ENCODE peak calls at places on chromosomes 5 and 9, in six cellular contexts. One of them, this sample, is unnamed.

GRCh38 chr5:84228266-84228665 is 156.4 kb downstream of the EDIL3 start:
- DNase-seq in transverse colon: no peak
- DNase-seq in HepG2: no peak
- DNase-seq in ovary: no peak
- DNase-seq in endothelial cell of umbilical vein: no peak
- DNase-seq in lower leg skin: no peak
- DNase-seq in this sample: no peak

GRCh38 chr5:56048124-56048523 is 53.4 kb upstream of the IL6ST start:
- DNase-seq in lower leg skin: no peak
- DNase-seq in HepG2: no peak
- DNase-seq in transverse colon: peak; percentile 23
- DNase-seq in endothelial cell of umbilical vein: no peak
- DNase-seq in ovary: no peak
- DNase-seq in this sample: no peak

GRCh38 chr5:91118802-91119201 is 264.3 kb downstream of the ARRDC3 start:
- DNase-seq in lower leg skin: no peak
- DNase-seq in ovary: no peak
- DNase-seq in HepG2: no peak
- DNase-seq in endothelial cell of umbilical vein: no peak
- DNase-seq in transverse colon: no peak
- DNase-seq in this sample: no peak

GRCh38 chr5:151338734-151339133 is 8.6 kb downstream of the SLC36A2 start:
- DNase-seq in ovary: no peak
- DNase-seq in HepG2: no peak
- DNase-seq in lower leg skin: no peak
- DNase-seq in endothelial cell of umbilical vein: no peak
- DNase-seq in transverse colon: no peak
- DNase-seq in this sample: no peak

GRCh38 chr9:93493949-93494348 is 40.6 kb upstream of the FAM120AOS start:
- DNase-seq in endothelial cell of umbilical vein: no peak
- DNase-seq in HepG2: no peak
- DNase-seq in lower leg skin: no peak
- DNase-seq in ovary: no peak
- DNase-seq in transverse colon: no peak
- DNase-seq in this sample: no peak

GRCh38 chr9:127554966-127555829 is 56.9 kb upstream of the STXBP1 start:
- DNase-seq in lower leg skin: no peak
- DNase-seq in transverse colon: no peak
- DNase-seq in ovary: no peak
- DNase-seq in endothelial cell of umbilical vein: peak; percentile 65
- DNase-seq in HepG2: no peak
- DNase-seq in this sample: no peak

GRCh38 chr9:138077898-138078540 is 200.4 kb downstream of the CACNA1B start:
- DNase-seq in HepG2: no peak
- DNase-seq in ovary: no peak
- DNase-seq in endothelial cell of umbilical vein: no peak
- DNase-seq in transverse colon: no peak
- DNase-seq in lower leg skin: no peak
- DNase-seq in this sample: no peak

GRCh38 chr5:65818592-65818991 is 96.6 kb downstream of the NLN start:
- DNase-seq in lower leg skin: no peak
- DNase-seq in transverse colon: peak; percentile 80
- DNase-seq in endothelial cell of umbilical vein: no peak
- DNase-seq in HepG2: peak; percentile 32
- DNase-seq in ovary: no peak
- DNase-seq in this sample: no peak

GRCh38 chr5:72770266-72770665 is 46.2 kb upstream of the TNPO1 start:
- DNase-seq in HepG2: no peak
- DNase-seq in lower leg skin: no peak
- DNase-seq in endothelial cell of umbilical vein: no peak
- DNase-seq in transverse colon: no peak
- DNase-seq in ovary: no peak
- DNase-seq in this sample: no peak

GRCh38 chr9:88661759-88662158 is 126.8 kb downstream of the NXNL2 start:
- DNase-seq in endothelial cell of umbilical vein: peak; percentile 27
- DNase-seq in HepG2: peak; percentile 16
- DNase-seq in lower leg skin: no peak
- DNase-seq in ovary: no peak
- DNase-seq in transverse colon: no peak
- DNase-seq in this sample: no peak

GRCh38 chr9:122376791-122377190 is 6.0 kb downstream of the PTGS1 start:
- DNase-seq in transverse colon: no peak
- DNase-seq in ovary: no peak
- DNase-seq in endothelial cell of umbilical vein: no peak
- DNase-seq in lower leg skin: no peak
- DNase-seq in HepG2: no peak
- DNase-seq in this sample: no peak

GRCh38 chr9:78236511-78236950 is 656 bp downstream of the CEP78 start:
- DNase-seq in HepG2: peak; percentile 17
- DNase-seq in endothelial cell of umbilical vein: no peak
- DNase-seq in ovary: no peak
- DNase-seq in transverse colon: no peak
- DNase-seq in lower leg skin: no peak
- DNase-seq in this sample: no peak

GRCh38 chr5:42719034-42719433 is 37.6 kb upstream of the CCDC152 start:
- DNase-seq in ovary: no peak
- DNase-seq in HepG2: no peak
- DNase-seq in lower leg skin: no peak
- DNase-seq in transverse colon: no peak
- DNase-seq in endothelial cell of umbilical vein: no peak
- DNase-seq in this sample: no peak

GRCh38 chr5:138974227-138975063 is 99.3 kb upstream of the LRRTM2 start:
- DNase-seq in transverse colon: no peak
- DNase-seq in ovary: peak; percentile 83
- DNase-seq in endothelial cell of umbilical vein: peak; percentile 97
- DNase-seq in HepG2: no peak
- DNase-seq in lower leg skin: peak; percentile 41
- DNase-seq in this sample: no peak

GRCh38 chr9:34185778-34186551 is 7.1 kb downstream of the UBAP1 start:
- DNase-seq in ovary: peak; percentile 43
- DNase-seq in endothelial cell of umbilical vein: peak; percentile 92
- DNase-seq in HepG2: no peak
- DNase-seq in transverse colon: no peak
- DNase-seq in lower leg skin: peak; percentile 69
- DNase-seq in this sample: no peak

GRCh38 chr5:96220610-96221390 is 212.2 kb downstream of the PCSK1 start:
- DNase-seq in transverse colon: no peak
- DNase-seq in ovary: no peak
- DNase-seq in endothelial cell of umbilical vein: no peak
- DNase-seq in lower leg skin: no peak
- DNase-seq in HepG2: no peak
- DNase-seq in this sample: no peak

GRCh38 chr9:81132318-81132717 is 557.0 kb downstream of the TLE1 start:
- DNase-seq in HepG2: no peak
- DNase-seq in transverse colon: no peak
- DNase-seq in endothelial cell of umbilical vein: no peak
- DNase-seq in ovary: no peak
- DNase-seq in lower leg skin: no peak
- DNase-seq in this sample: no peak

GRCh38 chr5:173615884-173616576 is 420 bp downstream of the BOD1 start:
- DNase-seq in endothelial cell of umbilical vein: peak; percentile 81
- DNase-seq in transverse colon: peak; percentile 70
- DNase-seq in HepG2: peak; percentile 76
- DNase-seq in ovary: peak; percentile 46
- DNase-seq in lower leg skin: peak; percentile 71
- DNase-seq in this sample: no peak

GRCh38 chr5:159503236-159503635 is 172.9 kb upstream of the IL12B start:
- DNase-seq in lower leg skin: no peak
- DNase-seq in ovary: no peak
- DNase-seq in transverse colon: no peak
- DNase-seq in endothelial cell of umbilical vein: no peak
- DNase-seq in HepG2: no peak
- DNase-seq in this sample: no peak

GRCh38 chr5:52786937-52787599 is 648 bp upstream of the ITGA1 start:
- DNase-seq in transverse colon: peak; percentile 64
- DNase-seq in endothelial cell of umbilical vein: peak; percentile 24
- DNase-seq in lower leg skin: no peak
- DNase-seq in HepG2: peak; percentile 53
- DNase-seq in ovary: no peak
- DNase-seq in this sample: no peak

GRCh38 chr5:159504857-159505304 is 174.6 kb upstream of the IL12B start:
- DNase-seq in endothelial cell of umbilical vein: no peak
- DNase-seq in transverse colon: no peak
- DNase-seq in lower leg skin: no peak
- DNase-seq in ovary: peak; percentile 62
- DNase-seq in HepG2: no peak
- DNase-seq in this sample: no peak

GRCh38 chr9:126057869-126058467 is 268.7 kb upstream of the MVB12B start:
- DNase-seq in HepG2: no peak
- DNase-seq in endothelial cell of umbilical vein: no peak
- DNase-seq in transverse colon: no peak
- DNase-seq in lower leg skin: no peak
- DNase-seq in ovary: no peak
- DNase-seq in this sample: no peak

GRCh38 chr9:117296453-117296852 is 118.4 kb downstream of the ASTN2 start:
- DNase-seq in endothelial cell of umbilical vein: no peak
- DNase-seq in HepG2: no peak
- DNase-seq in lower leg skin: no peak
- DNase-seq in transverse colon: no peak
- DNase-seq in ovary: no peak
- DNase-seq in this sample: no peak

GRCh38 chr9:110126986-110127864 is 80.7 kb downstream of the C9orf152 start:
- DNase-seq in HepG2: peak; percentile 86
- DNase-seq in lower leg skin: no peak
- DNase-seq in endothelial cell of umbilical vein: peak; percentile 80
- DNase-seq in transverse colon: peak; percentile 42
- DNase-seq in ovary: peak; percentile 82
- DNase-seq in this sample: no peak

GRCh38 chr5:89236900-89237299 is 353.9 kb upstream of the MEF2C start:
- DNase-seq in HepG2: no peak
- DNase-seq in ovary: no peak
- DNase-seq in lower leg skin: no peak
- DNase-seq in transverse colon: no peak
- DNase-seq in endothelial cell of umbilical vein: no peak
- DNase-seq in this sample: no peak

GRCh38 chr5:180526265-180526664 is 32.1 kb downstream of the CNOT6 start:
- DNase-seq in transverse colon: no peak
- DNase-seq in endothelial cell of umbilical vein: no peak
- DNase-seq in ovary: no peak
- DNase-seq in HepG2: no peak
- DNase-seq in lower leg skin: no peak
- DNase-seq in this sample: no peak

GRCh38 chr5:178306430-178307225 is 74.0 kb upstream of the PHYKPL start:
- DNase-seq in ovary: no peak
- DNase-seq in HepG2: no peak
- DNase-seq in lower leg skin: no peak
- DNase-seq in endothelial cell of umbilical vein: no peak
- DNase-seq in transverse colon: no peak
- DNase-seq in this sample: no peak

DNA sequence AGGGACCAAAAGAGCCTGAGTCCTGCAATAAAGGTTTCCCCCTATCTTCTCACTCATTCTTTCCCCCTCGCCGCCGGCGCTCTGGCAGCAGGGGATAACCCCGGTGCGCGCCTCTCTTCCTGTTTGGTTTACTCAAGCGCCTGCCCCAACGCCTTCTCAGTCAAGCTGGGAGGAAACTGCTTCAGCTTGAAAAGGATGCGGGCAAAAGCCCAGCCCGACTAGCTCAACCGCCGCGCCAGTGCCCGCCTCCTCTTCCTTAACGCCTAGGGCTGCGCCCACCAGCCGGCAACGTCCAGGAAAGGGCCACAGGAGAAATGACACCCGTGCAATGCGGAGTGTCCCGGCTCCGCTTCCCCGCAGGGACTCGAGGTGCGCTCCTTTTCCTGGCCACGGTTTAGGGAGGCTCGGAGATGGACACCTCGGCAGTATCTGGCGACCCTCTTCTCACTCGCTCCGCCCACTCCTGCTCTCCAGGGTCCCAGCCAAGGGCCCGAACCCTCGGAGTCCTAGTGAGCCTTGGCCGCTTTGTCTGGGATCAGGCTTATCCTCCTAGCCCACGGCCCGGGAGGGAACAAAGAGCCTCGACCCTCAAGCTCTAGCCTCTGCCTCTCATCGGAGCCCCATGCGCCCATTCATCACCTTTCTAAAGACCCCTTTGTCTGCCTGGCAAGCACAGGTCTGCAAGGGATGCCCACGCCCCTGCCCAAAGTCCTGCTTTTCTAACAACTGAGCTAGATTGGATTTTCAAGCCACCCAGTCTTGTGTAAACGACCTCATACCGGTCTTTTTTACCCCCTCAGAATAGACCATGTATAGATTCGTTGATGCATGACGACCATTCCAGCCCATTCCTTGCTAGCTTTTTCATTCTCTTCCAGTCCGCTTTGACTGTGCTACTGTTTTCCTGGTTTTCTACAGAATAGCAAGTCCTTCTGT is 2.0 kb downstream of the ST8SIA4 start:
- DNase-seq in endothelial cell of umbilical vein: peak; percentile 91
- DNase-seq in lower leg skin: peak; percentile 69
- DNase-seq in HepG2: no peak
- DNase-seq in transverse colon: peak; percentile 81
- DNase-seq in ovary: no peak
- DNase-seq in this sample: peak; percentile 89
- TF ChIP-seq POLR2A in endothelial cell of umbilical vein: no peak
- TF ChIP-seq POLR2A in lower leg skin: no peak
- TF ChIP-seq POLR2A in HepG2: no peak
- TF ChIP-seq POLR2A in transverse colon: peak; percentile 50
- TF ChIP-seq POLR2A in ovary: no peak
- TF ChIP-seq POLR2A in this sample: no peak

GRCh38 chr5:158174918-158175663 is 316.1 kb upstream of the CLINT1 start:
- DNase-seq in transverse colon: peak; percentile 77
- DNase-seq in endothelial cell of umbilical vein: peak; percentile 72
- DNase-seq in ovary: peak; percentile 83
- DNase-seq in lower leg skin: peak; percentile 70
- DNase-seq in HepG2: peak; percentile 32
- DNase-seq in this sample: no peak
- TF ChIP-seq CTCF in transverse colon: peak; percentile 68
- TF ChIP-seq CTCF in endothelial cell of umbilical vein: peak; percentile 69
- TF ChIP-seq CTCF in ovary: peak; percentile 91
- TF ChIP-seq CTCF in lower leg skin: no peak
- TF ChIP-seq CTCF in HepG2: peak; percentile 86
- TF ChIP-seq CTCF in this sample: peak; percentile 80

GRCh38 chr9:97980918-97981827 is 2.0 kb upstream of the ANP32B start:
- DNase-seq in endothelial cell of umbilical vein: no peak
- DNase-seq in HepG2: peak; percentile 72
- DNase-seq in ovary: no peak
- DNase-seq in lower leg skin: peak; percentile 75
- DNase-seq in transverse colon: peak; percentile 28
- DNase-seq in this sample: no peak
- TF ChIP-seq POLR2A in endothelial cell of umbilical vein: no peak
- TF ChIP-seq POLR2A in HepG2: peak; percentile 29
- TF ChIP-seq POLR2A in ovary: no peak
- TF ChIP-seq POLR2A in lower leg skin: no peak
- TF ChIP-seq POLR2A in transverse colon: no peak
- TF ChIP-seq POLR2A in this sample: no peak

GRCh38 chr9:22005083-22005699 is 3.9 kb downstream of the CDKN2B start:
- DNase-seq in transverse colon: no peak
- DNase-seq in lower leg skin: no peak
- DNase-seq in HepG2: no peak
- DNase-seq in ovary: no peak
- DNase-seq in endothelial cell of umbilical vein: peak; percentile 33
- DNase-seq in this sample: no peak
- TF ChIP-seq CTCF in transverse colon: no peak
- TF ChIP-seq CTCF in lower leg skin: no peak
- TF ChIP-seq CTCF in HepG2: no peak
- TF ChIP-seq CTCF in ovary: no peak
- TF ChIP-seq CTCF in endothelial cell of umbilical vein: no peak
- TF ChIP-seq CTCF in this sample: no peak